ENCODE peak calls at places on chromosomes 6 and 20, in nine cellular contexts. X, Y, U, Q, P, K, Z, F and L are unnamed samples.

GRCh38 chr6:84688187-84688878 is 76.1 kb downstream of the TBX18 start:
- DNase-seq in X (no peak), K (no peak), U (no peak), Y (no peak), Q (no peak), Z (no peak), F (no peak), P (no peak), L (no peak)

GRCh38 chr20:38214871-38215788 is 45.4 kb downstream of the KIAA1755 start:
- DNase-seq in Q (no peak), F (no peak), Y (no peak), U (no peak), K (no peak), P (no peak), Z (no peak), X (no peak), L (no peak)

GRCh38 chr6:26294276-26294675 is 70.7 kb upstream of the BTN3A2 start:
- DNase-seq in Z (no peak), Y (no peak), U (no peak), X (no peak), K (no peak), P (no peak), Q (no peak), F (no peak), L (no peak)

GRCh38 chr20:7146552-7147219 is 379.2 kb downstream of the BMP2 start:
- DNase-seq in U (no peak), F (no peak), Q (no peak), Z (no peak), K (no peak), X (no peak), P (no peak), Y (no peak), L (no peak)

GRCh38 chr6:132058975-132059374 is 107.8 kb upstream of the CCN2 start:
- DNase-seq in K (peak; percentile 15), P (no peak), U (peak; percentile 50), Z (no peak), Y (no peak), X (no peak), Q (no peak), F (no peak), L (no peak)

GRCh38 chr6:12572884-12573824 is 143.4 kb upstream of the PHACTR1 start:
- DNase-seq in Q (no peak), P (no peak), K (no peak), Y (peak; percentile 53), U (peak; percentile 78), F (no peak), X (no peak), Z (no peak), L (no peak)

GRCh38 chr6:166307981-166308768 is at the start of gene PRR18:
- DNase-seq in Z (peak; percentile 36), Y (peak; percentile 33), U (no peak), F (no peak), Q (no peak), X (no peak), P (no peak), K (no peak), L (peak; percentile 33)

GRCh38 chr20:59078231-59078630 is 35.6 kb upstream of the PRELID3B start:
- DNase-seq in Q (no peak), K (no peak), Y (no peak), P (no peak), U (no peak), Z (no peak), F (no peak), X (no peak), L (peak; percentile 33)

GRCh38 chr6:8064638-8065518 is 689 bp upstream of the BLOC1S5 start:
- DNase-seq in Y (no peak), U (no peak), Z (peak; percentile 22), P (no peak), Q (no peak), X (no peak), K (no peak), F (no peak), L (peak; percentile 29)

GRCh38 chr6:72894091-72894490 is 272.2 kb downstream of the KCNQ5 start:
- DNase-seq in U (no peak), X (no peak), P (no peak), Y (no peak), K (no peak), Z (no peak), Q (no peak), F (no peak), L (no peak)

GRCh38 chr6:165232277-165232654 is 77.1 kb downstream of the C6orf118 start:
- DNase-seq in Y (no peak), F (no peak), Q (no peak), Z (no peak), K (no peak), P (no peak), X (no peak), U (no peak), L (no peak)

GRCh38 chr20:21322083-21322710 is 19.1 kb downstream of the XRN2 start:
- DNase-seq in P (no peak), U (peak; percentile 51), Z (no peak), Y (no peak), Q (no peak), F (no peak), K (no peak), X (no peak), L (no peak)

GRCh38 chr20:17533396-17533795 is 2.2 kb upstream of the BFSP1 start:
- DNase-seq in K (peak; percentile 29), Y (no peak), Q (no peak), F (peak; percentile 33), X (no peak), U (peak; percentile 79), Z (no peak), P (no peak), L (peak; percentile 27)

GRCh38 chr6:141103246-141103645 is 1029.5 kb upstream of the GJE1 start:
- DNase-seq in P (no peak), K (no peak), F (no peak), X (no peak), Z (no peak), Y (no peak), U (peak; percentile 51), Q (no peak), L (no peak)

GRCh38 chr6:157244780-157245179 is 78.5 kb downstream of the TMEM242 start:
- DNase-seq in F (no peak), Z (no peak), P (no peak), Q (no peak), K (no peak), Y (no peak), X (no peak), U (no peak), L (no peak)

GRCh38 chr6:159961523-159961922 is 7.4 kb upstream of the IGF2R start:
- DNase-seq in Q (no peak), F (no peak), U (no peak), Z (no peak), P (no peak), X (no peak), K (no peak), Y (no peak), L (no peak)

GRCh38 chr20:20856306-20856705 is 143.9 kb upstream of the RALGAPA2 start:
- DNase-seq in F (no peak), Y (no peak), K (no peak), X (no peak), U (no peak), Z (no peak), Q (no peak), P (no peak), L (no peak)

GRCh38 chr6:40912158-40912946 is 126.7 kb downstream of the UNC5CL start:
- DNase-seq in Q (no peak), X (no peak), Y (peak; percentile 72), K (no peak), U (peak; percentile 19), F (peak; percentile 54), P (peak; percentile 61), Z (peak; percentile 36), L (peak; percentile 70)

GRCh38 chr6:105200133-105200730 is 20.4 kb upstream of the POPDC3 start:
- DNase-seq in K (no peak), F (no peak), Q (no peak), U (no peak), X (no peak), Z (no peak), P (no peak), Y (no peak), L (no peak)

GRCh38 chr6:147078106-147078505 is 126.1 kb upstream of the STXBP5 start:
- DNase-seq in U (no peak), Z (no peak), P (no peak), Q (no peak), Y (no peak), F (no peak), X (no peak), K (no peak), L (no peak)

GRCh38 chr6:160036790-160037206 is 67.9 kb downstream of the IGF2R start:
- DNase-seq in X (no peak), U (peak; percentile 74), K (peak; percentile 41), P (no peak), Q (no peak), Z (no peak), Y (no peak), F (no peak), L (no peak)